ENCODE peak calls at places on chromosomes 5 and 9, in four cellular contexts. One of them, this sample, is unnamed.

GRCh38 chr9:108207611-108208051 is 648.2 kb downstream of the ACTL7B start:
- DNase-seq in psoas muscle: no peak
- DNase-seq in CD8-positive, alpha-beta T cell: no peak
- DNase-seq in astrocyte: no peak
- DNase-seq in this sample: no peak

GRCh38 chr9:5629312-5630037 is 568 bp downstream of the RIC1 start:
- DNase-seq in psoas muscle: peak; percentile 78
- DNase-seq in CD8-positive, alpha-beta T cell: peak; percentile 24
- DNase-seq in astrocyte: no peak
- DNase-seq in this sample: peak; percentile 78

GRCh38 chr5:132427285-132428146 is 58.0 kb downstream of the SLC22A5 start:
- DNase-seq in psoas muscle: no peak
- DNase-seq in CD8-positive, alpha-beta T cell: peak; percentile 47
- DNase-seq in astrocyte: no peak
- DNase-seq in this sample: no peak

GRCh38 chr5:57501414-57502321 is 19.1 kb upstream of the ACTBL2 start:
- DNase-seq in psoas muscle: no peak
- DNase-seq in CD8-positive, alpha-beta T cell: no peak
- DNase-seq in astrocyte: no peak
- DNase-seq in this sample: no peak

GRCh38 chr5:53071738-53072137 is 37.8 kb downstream of the MOCS2 start:
- DNase-seq in psoas muscle: no peak
- DNase-seq in CD8-positive, alpha-beta T cell: no peak
- DNase-seq in astrocyte: peak; percentile 5
- DNase-seq in this sample: no peak

GRCh38 chr5:38598994-38599611 is 42.7 kb upstream of the LIFR start:
- DNase-seq in psoas muscle: no peak
- DNase-seq in CD8-positive, alpha-beta T cell: no peak
- DNase-seq in astrocyte: peak; percentile 84
- DNase-seq in this sample: no peak

GRCh38 chr5:81631124-81631523 is 119.8 kb downstream of the SSBP2 start:
- DNase-seq in psoas muscle: no peak
- DNase-seq in CD8-positive, alpha-beta T cell: no peak
- DNase-seq in astrocyte: no peak
- DNase-seq in this sample: no peak

GRCh38 chr9:3138236-3139229 is 294.6 kb upstream of the PUM3 start:
- DNase-seq in psoas muscle: no peak
- DNase-seq in CD8-positive, alpha-beta T cell: no peak
- DNase-seq in astrocyte: no peak
- DNase-seq in this sample: no peak

GRCh38 chr5:66587771-66588170 is 8.4 kb upstream of the MAST4 start:
- DNase-seq in psoas muscle: no peak
- DNase-seq in CD8-positive, alpha-beta T cell: no peak
- DNase-seq in astrocyte: no peak
- DNase-seq in this sample: no peak

GRCh38 chr5:154786414-154786813 is 31.2 kb downstream of the LARP1 start:
- DNase-seq in psoas muscle: no peak
- DNase-seq in CD8-positive, alpha-beta T cell: no peak
- DNase-seq in astrocyte: no peak
- DNase-seq in this sample: no peak

GRCh38 chr9:130034570-130034969 is 8.4 kb downstream of the FNBP1 start:
- DNase-seq in psoas muscle: no peak
- DNase-seq in CD8-positive, alpha-beta T cell: no peak
- DNase-seq in astrocyte: peak; percentile 75
- DNase-seq in this sample: no peak

GRCh38 chr9:134643306-134643705 is 1.7 kb downstream of the COL5A1 start:
- DNase-seq in psoas muscle: no peak
- DNase-seq in CD8-positive, alpha-beta T cell: no peak
- DNase-seq in astrocyte: no peak
- DNase-seq in this sample: no peak

GRCh38 chr9:631596-631995 is 209.9 kb upstream of the DMRT1 start:
- DNase-seq in psoas muscle: no peak
- DNase-seq in CD8-positive, alpha-beta T cell: no peak
- DNase-seq in astrocyte: peak; percentile 73
- DNase-seq in this sample: no peak

GRCh38 chr5:178661836-178662540 is 35.1 kb upstream of the CLK4 start:
- DNase-seq in psoas muscle: no peak
- DNase-seq in CD8-positive, alpha-beta T cell: no peak
- DNase-seq in astrocyte: no peak
- DNase-seq in this sample: no peak

GRCh38 chr5:61280766-61281427 is 51.2 kb upstream of the ZSWIM6 start:
- DNase-seq in psoas muscle: no peak
- DNase-seq in CD8-positive, alpha-beta T cell: no peak
- DNase-seq in astrocyte: no peak
- DNase-seq in this sample: peak; percentile 84

GRCh38 chr5:149150457-149150856 is 9.2 kb downstream of the ABLIM3 start:
- DNase-seq in psoas muscle: no peak
- DNase-seq in CD8-positive, alpha-beta T cell: no peak
- DNase-seq in astrocyte: no peak
- DNase-seq in this sample: no peak

GRCh38 chr9:120921751-120922181 is 4.8 kb downstream of the TRAF1 start:
- DNase-seq in psoas muscle: no peak
- DNase-seq in CD8-positive, alpha-beta T cell: no peak
- DNase-seq in astrocyte: no peak
- DNase-seq in this sample: no peak

GRCh38 chr5:179269781-179270543 is 75.3 kb downstream of the ADAMTS2 start:
- DNase-seq in psoas muscle: no peak
- DNase-seq in CD8-positive, alpha-beta T cell: no peak
- DNase-seq in astrocyte: no peak
- DNase-seq in this sample: peak; percentile 64

GRCh38 chr5:180103487-180103886 is 31.9 kb upstream of the RNF130 start:
- DNase-seq in psoas muscle: no peak
- DNase-seq in CD8-positive, alpha-beta T cell: no peak
- DNase-seq in astrocyte: no peak
- DNase-seq in this sample: no peak

DNA sequence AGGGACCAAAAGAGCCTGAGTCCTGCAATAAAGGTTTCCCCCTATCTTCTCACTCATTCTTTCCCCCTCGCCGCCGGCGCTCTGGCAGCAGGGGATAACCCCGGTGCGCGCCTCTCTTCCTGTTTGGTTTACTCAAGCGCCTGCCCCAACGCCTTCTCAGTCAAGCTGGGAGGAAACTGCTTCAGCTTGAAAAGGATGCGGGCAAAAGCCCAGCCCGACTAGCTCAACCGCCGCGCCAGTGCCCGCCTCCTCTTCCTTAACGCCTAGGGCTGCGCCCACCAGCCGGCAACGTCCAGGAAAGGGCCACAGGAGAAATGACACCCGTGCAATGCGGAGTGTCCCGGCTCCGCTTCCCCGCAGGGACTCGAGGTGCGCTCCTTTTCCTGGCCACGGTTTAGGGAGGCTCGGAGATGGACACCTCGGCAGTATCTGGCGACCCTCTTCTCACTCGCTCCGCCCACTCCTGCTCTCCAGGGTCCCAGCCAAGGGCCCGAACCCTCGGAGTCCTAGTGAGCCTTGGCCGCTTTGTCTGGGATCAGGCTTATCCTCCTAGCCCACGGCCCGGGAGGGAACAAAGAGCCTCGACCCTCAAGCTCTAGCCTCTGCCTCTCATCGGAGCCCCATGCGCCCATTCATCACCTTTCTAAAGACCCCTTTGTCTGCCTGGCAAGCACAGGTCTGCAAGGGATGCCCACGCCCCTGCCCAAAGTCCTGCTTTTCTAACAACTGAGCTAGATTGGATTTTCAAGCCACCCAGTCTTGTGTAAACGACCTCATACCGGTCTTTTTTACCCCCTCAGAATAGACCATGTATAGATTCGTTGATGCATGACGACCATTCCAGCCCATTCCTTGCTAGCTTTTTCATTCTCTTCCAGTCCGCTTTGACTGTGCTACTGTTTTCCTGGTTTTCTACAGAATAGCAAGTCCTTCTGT is 2.0 kb downstream of the ST8SIA4 start:
- DNase-seq in psoas muscle: peak; percentile 79
- DNase-seq in CD8-positive, alpha-beta T cell: peak; percentile 81
- DNase-seq in astrocyte: peak; percentile 58
- DNase-seq in this sample: peak; percentile 79
- H3K4me1 ChIP-seq in psoas muscle: no peaks in the 10 kb centered on the region
- H3K4me1 ChIP-seq in CD8-positive, alpha-beta T cell: peaks cover 33% of the 10 kb centered on the region
- H3K4me1 ChIP-seq in astrocyte: peaks cover 12% of the 10 kb centered on the region
- H3K4me1 ChIP-seq in this sample: peaks cover 9% of the 10 kb centered on the region

DNA sequence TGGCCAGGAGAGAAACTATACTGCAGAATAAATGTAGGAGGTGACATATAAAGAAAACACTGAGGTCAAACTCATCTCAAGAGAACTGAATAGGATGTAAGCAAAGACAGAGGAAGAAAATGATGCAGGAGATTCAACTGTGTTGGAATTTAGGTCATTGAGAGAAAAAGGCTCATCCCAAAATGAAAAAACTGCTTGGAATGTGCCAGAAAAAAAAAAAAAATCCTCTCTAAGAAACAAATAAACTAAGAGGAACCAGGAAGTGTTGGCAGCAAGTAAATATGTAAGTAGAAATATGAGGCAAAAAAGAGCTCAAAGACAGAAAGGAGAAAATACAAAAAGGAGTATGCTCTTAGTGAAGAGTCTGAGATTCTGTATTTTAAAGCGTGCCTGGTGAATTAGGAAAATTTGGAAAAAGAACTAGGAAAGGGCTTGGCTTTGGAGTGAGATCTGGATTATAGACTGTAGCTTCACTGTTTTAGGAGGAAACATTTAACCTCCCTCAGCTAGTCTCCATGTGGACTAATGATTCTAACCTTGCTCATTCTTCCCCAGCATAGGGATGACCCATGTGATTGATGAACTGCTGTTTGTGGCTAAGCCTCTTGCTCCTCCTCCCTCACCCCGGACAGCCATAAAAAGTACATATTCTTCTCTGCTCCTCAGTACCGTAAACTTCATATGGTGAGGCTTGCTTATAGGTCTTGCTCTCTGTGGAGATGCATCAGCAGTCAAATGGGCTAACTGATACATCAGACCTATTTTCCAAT is 185.6 kb upstream of the POU5F2 start:
- DNase-seq in psoas muscle: no peak
- DNase-seq in CD8-positive, alpha-beta T cell: no peak
- DNase-seq in astrocyte: peak; percentile 51
- DNase-seq in this sample: no peak
- H3K4me3 ChIP-seq in psoas muscle: no peak overlapping the region
- H3K4me3 ChIP-seq in CD8-positive, alpha-beta T cell: no peak overlapping the region
- H3K4me3 ChIP-seq in astrocyte: no peak overlapping the region
- H3K4me3 ChIP-seq in this sample: no peak overlapping the region

DNA sequence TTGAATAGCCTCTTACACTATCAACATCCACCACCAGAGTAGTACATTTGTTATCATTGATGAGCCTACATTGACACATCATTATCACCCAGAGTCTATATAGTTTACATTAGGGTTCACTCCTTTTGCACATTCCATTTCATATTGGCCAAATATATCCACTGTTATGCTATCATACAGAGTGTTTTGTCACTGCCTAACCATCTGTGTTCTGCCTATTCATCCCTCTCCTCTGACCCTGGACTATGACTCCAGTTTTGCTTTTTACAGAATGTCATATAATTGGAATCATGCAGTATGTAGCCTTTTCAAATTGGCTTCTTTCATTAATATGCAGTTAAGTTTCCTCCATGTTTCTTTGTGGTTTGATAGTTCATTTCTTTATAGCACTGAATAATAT is 904.7 kb downstream of the TLE1 start:
- DNase-seq in psoas muscle: no peak
- DNase-seq in CD8-positive, alpha-beta T cell: no peak
- DNase-seq in astrocyte: no peak
- DNase-seq in this sample: no peak
- H3K4me1 ChIP-seq in psoas muscle: no peaks in the 10 kb centered on the region
- H3K4me1 ChIP-seq in CD8-positive, alpha-beta T cell: no peaks in the 10 kb centered on the region
- H3K4me1 ChIP-seq in astrocyte: no peaks in the 10 kb centered on the region
- H3K4me1 ChIP-seq in this sample: no peaks in the 10 kb centered on the region

GRCh38 chr9:14298607-14299022 is 15.3 kb downstream of the NFIB start:
- DNase-seq in psoas muscle: no peak
- DNase-seq in CD8-positive, alpha-beta T cell: no peak
- DNase-seq in astrocyte: no peak
- DNase-seq in this sample: no peak
- H3K4me3 ChIP-seq in psoas muscle: peak overlapping the region; percentile 35
- H3K4me3 ChIP-seq in CD8-positive, alpha-beta T cell: no peak overlapping the region
- H3K4me3 ChIP-seq in astrocyte: no peak overlapping the region
- H3K4me3 ChIP-seq in this sample: no peak overlapping the region

DNA sequence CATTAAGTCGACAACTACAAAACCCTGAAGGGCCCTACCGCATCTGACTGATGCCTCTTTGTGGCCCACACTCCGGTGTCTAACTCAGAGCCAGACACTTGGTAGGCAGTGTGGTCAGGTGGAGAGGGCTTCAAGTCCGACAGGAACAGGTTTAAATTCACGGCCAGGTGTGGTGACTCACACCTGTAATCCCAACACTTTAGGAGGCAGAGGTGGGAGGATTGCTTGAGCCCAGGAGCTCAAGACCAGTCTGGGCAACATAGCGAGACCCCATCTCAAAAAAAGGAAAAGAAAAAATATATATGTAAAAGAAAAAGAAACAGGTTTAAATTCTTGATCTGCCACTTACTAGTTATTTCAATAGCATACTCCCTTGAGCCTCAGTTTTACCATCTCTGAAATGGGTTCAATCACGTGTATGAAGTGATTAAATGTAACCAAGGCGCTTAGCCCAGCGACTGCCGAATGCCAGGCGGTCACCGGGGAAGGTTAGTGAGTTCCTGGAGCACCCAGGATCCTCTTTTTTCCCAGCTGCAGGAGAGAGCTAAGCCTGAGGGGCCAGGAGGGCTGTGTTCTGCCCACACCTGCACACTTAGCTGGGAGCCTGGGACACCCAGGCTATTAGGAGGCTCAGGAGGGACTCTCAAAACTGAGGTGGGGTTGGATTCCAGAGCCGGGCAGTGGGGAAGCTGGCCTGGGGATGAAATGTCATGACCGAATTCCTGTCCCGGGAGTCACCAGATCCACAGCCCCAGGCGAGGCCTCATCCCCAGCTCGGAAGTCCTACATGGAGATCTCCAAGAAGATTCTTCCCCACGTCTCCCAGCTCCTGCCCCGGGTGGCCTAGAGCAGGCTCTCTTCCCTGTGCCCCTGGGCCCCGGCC is 858 bp downstream of the CLTB start:
- DNase-seq in psoas muscle: peak; percentile 78
- DNase-seq in CD8-positive, alpha-beta T cell: no peak
- DNase-seq in astrocyte: peak; percentile 43
- DNase-seq in this sample: peak; percentile 81
- H3K4me1 ChIP-seq in psoas muscle: peaks cover 47% of the 10 kb centered on the region
- H3K4me1 ChIP-seq in CD8-positive, alpha-beta T cell: peaks cover 25% of the 10 kb centered on the region
- H3K4me1 ChIP-seq in astrocyte: peaks cover 11% of the 10 kb centered on the region
- H3K4me1 ChIP-seq in this sample: no peaks in the 10 kb centered on the region

GRCh38 chr9:128828267-128828666 is 1.3 kb downstream of the SPOUT1 start:
- DNase-seq in psoas muscle: no peak
- DNase-seq in CD8-positive, alpha-beta T cell: no peak
- DNase-seq in astrocyte: no peak
- DNase-seq in this sample: no peak
- H3K4me3 ChIP-seq in psoas muscle: peak overlapping the region; percentile 89
- H3K4me3 ChIP-seq in CD8-positive, alpha-beta T cell: no peak overlapping the region
- H3K4me3 ChIP-seq in astrocyte: peak overlapping the region; percentile 84
- H3K4me3 ChIP-seq in this sample: no peak overlapping the region